ENCODE peak calls at places on chromosome 1, in seven cellular contexts. R is endodermal cell; C is coronary artery; T is neural crest cell; W is GM12892; Y is fibroblast of pulmonary artery; B is effector memory CD4-positive, alpha-beta T cell. A is an unnamed sample.

GRCh38 chr1:30652151-30652915 is 71.1 kb downstream of the MATN1 start:
- DNase-seq in T (no peak), B (no peak), Y (no peak), R (peak; percentile 64), C (no peak), W (no peak), A (no peak)

GRCh38 chr1:243234978-243235657 is 20.0 kb downstream of the CEP170 start:
- DNase-seq in B (no peak), C (no peak), Y (peak; percentile 51), R (no peak), W (no peak), T (no peak), A (peak; percentile 75)

GRCh38 chr1:150309758-150310495 is 11.4 kb upstream of the PRPF3 start:
- DNase-seq in B (no peak), T (no peak), W (no peak), R (no peak), Y (no peak), C (no peak), A (no peak)

GRCh38 chr1:221263831-221264767 is 384.9 kb downstream of the HLX start:
- DNase-seq in R (peak; percentile 87), Y (peak; percentile 89), B (no peak), W (no peak), C (no peak), T (peak; percentile 57), A (peak; percentile 79)

GRCh38 chr1:4485398-4485797 is 169.0 kb upstream of the AJAP1 start:
- DNase-seq in T (no peak), W (no peak), C (no peak), Y (no peak), R (peak; percentile 64), B (no peak), A (no peak)

GRCh38 chr1:233439721-233440120 is 112.2 kb downstream of the MAP3K21 start:
- DNase-seq in R (no peak), Y (no peak), B (no peak), W (no peak), T (no peak), C (no peak), A (no peak)

GRCh38 chr1:156111355-156111962 is 3.1 kb upstream of the LMNA start:
- DNase-seq in B (no peak), W (no peak), C (no peak), Y (no peak), R (no peak), T (no peak), A (no peak)

GRCh38 chr1:50603274-50604271 is 180.3 kb upstream of the DMRTA2 start:
- DNase-seq in T (no peak), Y (peak; percentile 33), R (no peak), C (no peak), W (no peak), B (no peak), A (peak; percentile 92)

GRCh38 chr1:41740058-41740457 is 178.7 kb downstream of the HIVEP3 start:
- DNase-seq in Y (no peak), W (no peak), C (no peak), R (no peak), B (no peak), T (no peak), A (no peak)

GRCh38 chr1:97999320-97999719 is 78.5 kb upstream of the DPYD start:
- DNase-seq in R (no peak), C (no peak), Y (peak; percentile 88), T (no peak), B (no peak), W (no peak), A (no peak)